ENCODE peak calls at places on chromosome 13, in five cellular contexts. E, Z, K, B and V are unnamed samples.

GRCh38 chr13:28408235-28408848 is 86.6 kb downstream of the FLT1 start:
- DNase-seq in B (peak; percentile 57), E (peak; percentile 68), K (no peak), Z (no peak), V (peak; percentile 80)

GRCh38 chr13:52969373-52969772 is 59.2 kb upstream of the OLFM4 start:
- DNase-seq in K (no peak), Z (no peak), B (no peak), E (no peak), V (no peak)

GRCh38 chr13:52809310-52809769 is 39.1 kb downstream of the PCDH8 start:
- DNase-seq in K (peak; percentile 39), Z (peak; percentile 52), B (peak; percentile 42), E (peak; percentile 70), V (peak; percentile 78)

GRCh38 chr13:22423261-22423660 is 752.4 kb downstream of the FGF9 start:
- DNase-seq in K (no peak), Z (no peak), B (no peak), E (no peak), V (no peak)

GRCh38 chr13:97478247-97478646 is 44.3 kb downstream of the RAP2A start:
- DNase-seq in Z (no peak), E (no peak), B (no peak), K (no peak), V (no peak)

GRCh38 chr13:67769063-67769986 is 539.2 kb upstream of the PCDH9 start:
- DNase-seq in E (no peak), Z (no peak), K (no peak), B (no peak), V (no peak)

GRCh38 chr13:20121154-20121515 is 39.7 kb downstream of the GJA3 start:
- DNase-seq in K (no peak), B (no peak), E (peak; percentile 41), Z (no peak), V (no peak)

GRCh38 chr13:82458169-82458568 is 1424.1 kb downstream of the SLITRK1 start:
- DNase-seq in K (no peak), E (no peak), B (no peak), Z (no peak), V (no peak)

GRCh38 chr13:23709521-23709920 is 139.3 kb downstream of the TNFRSF19 start:
- DNase-seq in K (no peak), E (no peak), B (no peak), Z (no peak), V (no peak)

GRCh38 chr13:76861859-76862258 is 24.3 kb downstream of the KCTD12 start:
- DNase-seq in Z (no peak), E (no peak), B (no peak), K (no peak), V (no peak)

GRCh38 chr13:30526612-30527217 is 61.0 kb upstream of the HMGB1 start:
- DNase-seq in E (peak; percentile 41), B (peak; percentile 23), Z (no peak), K (no peak), V (no peak)

GRCh38 chr13:98576215-98576945 is 527 bp downstream of the STK24 start:
- DNase-seq in Z (peak; percentile 49), B (peak; percentile 63), E (peak; percentile 39), K (no peak), V (peak; percentile 57)

GRCh38 chr13:52974711-52975110 is 53.9 kb upstream of the OLFM4 start:
- DNase-seq in B (no peak), Z (no peak), E (no peak), K (no peak), V (no peak)

GRCh38 chr13:32838985-32839384 is 177.2 kb upstream of the KL start:
- DNase-seq in E (peak; percentile 33), K (no peak), Z (no peak), B (no peak), V (peak; percentile 23)

GRCh38 chr13:19060311-19061002 is 121.2 kb downstream of the TUBA3C start:
- DNase-seq in E (no peak), K (no peak), Z (no peak), B (no peak), V (no peak)

GRCh38 chr13:30991922-30992321 is 59.5 kb downstream of the TEX26 start:
- DNase-seq in K (no peak), Z (no peak), B (no peak), E (no peak), V (no peak)

DNA sequence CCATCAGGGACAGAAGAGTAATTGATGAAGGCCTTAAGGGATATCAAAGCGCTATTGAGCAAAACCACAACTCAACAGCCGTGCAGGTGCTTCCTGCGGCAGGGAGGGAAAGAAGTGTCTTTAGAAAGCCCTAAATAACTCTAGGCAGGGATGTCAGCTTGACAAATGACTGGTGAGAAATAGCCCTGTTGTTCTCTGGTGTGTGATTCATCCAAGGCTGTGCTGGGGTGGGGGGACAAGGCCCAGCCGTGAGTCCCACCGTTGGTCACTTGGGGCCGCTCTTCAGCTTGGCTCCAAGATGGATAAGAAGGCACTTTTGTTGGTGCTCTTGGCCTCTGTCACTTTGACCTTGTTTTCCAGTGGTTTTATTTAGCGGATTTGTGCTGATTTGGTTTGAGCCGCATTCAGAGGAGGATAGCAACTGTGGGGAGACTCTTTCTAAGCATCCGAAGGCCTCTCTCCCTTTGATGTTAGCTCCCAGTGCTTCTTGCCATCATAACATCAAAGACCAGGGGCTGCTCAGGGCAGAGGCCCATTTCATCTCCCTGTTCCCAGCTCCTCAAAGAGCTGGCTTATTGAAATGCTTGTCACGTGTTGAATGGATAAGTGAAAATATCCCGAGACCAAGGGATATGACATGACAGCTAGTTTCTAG is 130.3 kb upstream of the SERP2 start:
- DNase-seq in K (peak; percentile 70), E (peak; percentile 77), B (no peak), Z (no peak), V (peak; percentile 62)
- TF ChIP-seq CTCF in K (peak; percentile 64), E (peak; percentile 44), B (peak; percentile 60), Z (peak; percentile 38), V (peak; percentile 37)

GRCh38 chr13:110444226-110444653 is 117.3 kb downstream of the RAB20 start:
- DNase-seq in E (peak; percentile 44), Z (no peak), K (no peak), B (no peak), V (no peak)
- TF ChIP-seq CTCF in E (peak; percentile 38), Z (no peak), K (no peak), B (peak; percentile 54), V (no peak)

DNA sequence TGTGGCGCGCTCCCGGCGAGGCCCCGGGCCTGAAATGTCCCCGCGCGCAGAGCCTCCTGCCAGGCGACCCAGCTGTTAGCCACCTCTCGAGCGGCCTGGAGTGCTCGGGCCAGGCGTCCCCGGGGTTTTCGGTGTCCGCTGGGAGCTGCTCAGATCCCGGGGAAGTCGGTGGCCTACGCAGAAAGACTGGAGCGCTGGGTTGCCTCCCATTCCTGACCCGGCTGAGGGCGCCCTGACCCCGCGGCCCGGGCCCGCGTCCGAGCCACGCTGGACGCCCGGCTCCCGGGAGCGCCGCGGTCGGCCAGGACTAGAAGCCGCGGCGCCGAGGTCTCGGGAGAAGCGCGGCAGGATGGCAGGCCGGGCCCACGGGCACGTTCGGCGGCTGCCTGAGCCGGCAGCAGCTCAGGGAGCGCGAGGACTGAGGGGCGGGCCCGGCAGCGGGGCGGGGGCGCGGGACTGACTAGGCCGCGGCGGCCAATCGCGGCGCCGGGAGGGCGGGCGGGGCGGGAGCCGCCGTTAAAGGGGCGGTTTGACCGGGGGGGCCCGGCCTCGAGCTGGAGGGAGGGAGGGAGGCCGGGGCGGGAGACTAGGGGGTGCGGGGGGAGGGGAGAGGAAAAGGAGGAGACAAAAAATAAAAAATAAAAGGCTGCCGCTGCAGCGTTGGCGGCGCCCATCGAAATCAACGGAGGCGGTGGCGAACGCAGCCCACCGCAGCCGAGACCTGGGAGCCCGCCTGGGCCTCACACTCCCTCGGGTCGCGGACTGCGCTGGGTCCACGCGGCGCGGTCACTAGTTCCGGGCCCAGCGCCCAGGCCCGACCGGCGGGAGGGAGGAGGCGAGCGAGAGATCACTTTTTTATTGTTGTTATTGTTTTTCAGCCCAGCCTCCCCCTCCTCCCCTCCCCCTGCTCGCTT is 1.1 kb upstream of the ZIC2 start:
- DNase-seq in K (no peak), B (peak; percentile 68), E (peak; percentile 71), Z (peak; percentile 45), V (peak; percentile 76)
- TF ChIP-seq CTCF in K (no peak), B (no peak), E (no peak), Z (peak; percentile 14), V (no peak)

GRCh38 chr13:113472355-113473025 is 18.0 kb downstream of the DCUN1D2 start:
- DNase-seq in K (no peak), Z (no peak), E (no peak), B (no peak), V (no peak)
- TF ChIP-seq CTCF in K (no peak), Z (no peak), E (no peak), B (no peak), V (no peak)

GRCh38 chr13:90732049-90732448 is 615.4 kb upstream of the MIR17HG start:
- DNase-seq in Z (no peak), K (no peak), B (no peak), E (no peak), V (peak; percentile 7)
- TF ChIP-seq CTCF in Z (no peak), K (no peak), B (no peak), E (no peak), V (no peak)

GRCh38 chr13:102394158-102395053 is 7.4 kb downstream of the FGF14 start:
- DNase-seq in Z (peak; percentile 91), B (peak; percentile 95), K (peak; percentile 61), E (peak; percentile 92), V (peak; percentile 95)
- TF ChIP-seq CTCF in Z (peak; percentile 48), B (peak; percentile 45), K (peak; percentile 60), E (peak; percentile 26), V (no peak)

GRCh38 chr13:36979361-36980040 is 19.6 kb downstream of the ALG5 start:
- DNase-seq in Z (no peak), K (no peak), E (peak; percentile 9), B (no peak), V (no peak)

GRCh38 chr13:36986462-36987240 is 12.5 kb downstream of the ALG5 start:
- DNase-seq in Z (no peak), K (no peak), B (no peak), E (peak; percentile 5), V (no peak)

GRCh38 chr13:36981156-36981743 is 17.9 kb downstream of the ALG5 start:
- DNase-seq in B (no peak), K (no peak), Z (no peak), E (peak; percentile 77), V (no peak)
- TF ChIP-seq CTCF in B (peak; percentile 64), K (peak; percentile 34), Z (peak; percentile 71), E (peak; percentile 49), V (peak; percentile 47)

DNA sequence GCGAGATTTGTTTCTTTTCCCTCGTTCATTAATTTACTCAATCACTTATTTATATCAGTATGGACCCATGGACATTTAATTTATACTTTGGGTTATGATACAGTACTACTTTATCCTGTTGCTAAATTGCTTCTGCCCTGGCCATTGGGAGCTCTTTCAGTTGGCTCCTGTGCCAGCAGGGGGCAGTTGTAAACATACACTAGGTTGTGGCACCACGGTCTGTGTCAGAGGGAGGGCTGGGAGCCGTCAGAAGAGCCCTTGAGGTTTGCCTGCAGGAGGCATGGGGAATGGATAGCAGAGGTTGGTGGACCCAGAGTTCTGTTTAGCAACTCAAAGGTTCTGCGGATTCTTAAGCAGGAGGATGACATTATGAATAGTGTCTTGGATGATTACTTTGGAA is 94.3 kb downstream of the ERCC5 start:
- DNase-seq in E (no peak), B (no peak), Z (no peak), K (no peak), V (no peak)
- TF ChIP-seq CTCF in E (no peak), B (no peak), Z (no peak), K (no peak), V (no peak)